ENCODE peak calls at places on chromosomes 11 and 22, in four cellular contexts. L, U, J and K are unnamed samples.

GRCh38 chr11:124877631-124878496 is 12.6 kb downstream of the ROBO3 start:
- DNase-seq in L (peak), U (no peak), J (no peak), K (no peak)

GRCh38 chr22:49953680-49954344 is 6.8 kb upstream of the PIM3 start:
- DNase-seq in U (no peak), J (no peak), L (peak), K (no peak)

GRCh38 chr11:93529707-93530467 is 13.3 kb downstream of the SMCO4 start:
- DNase-seq in L (no peak), J (no peak), U (no peak), K (no peak)

GRCh38 chr11:93542753-93543246 is 391 bp downstream of the SMCO4 start:
- DNase-seq in U (no peak), L (no peak), J (peak), K (peak)

GRCh38 chr22:40033586-40034380 is 39.0 kb downstream of the FAM83F start:
- DNase-seq in L (no peak), U (no peak), J (no peak), K (no peak)

GRCh38 chr11:120871924-120872323 is 152.0 kb upstream of the TBCEL start:
- DNase-seq in L (no peak), U (no peak), J (no peak), K (no peak)

GRCh38 chr11:125942276-125942611 is 3.6 kb upstream of the VSIG10L2 start:
- DNase-seq in U (no peak), L (no peak), J (no peak), K (no peak)

GRCh38 chr11:60797846-60798630 is 12.9 kb downstream of the MS4A10 start:
- DNase-seq in L (no peak), J (no peak), U (no peak), K (no peak)

GRCh38 chr22:23787910-23788309 is 1.1 kb downstream of the SMARCB1 start:
- DNase-seq in U (no peak), J (no peak), L (no peak), K (no peak)

GRCh38 chr11:130774703-130775102 is 141.6 kb downstream of the SNX19 start:
- DNase-seq in J (no peak), U (no peak), L (peak), K (no peak)

GRCh38 chr11:1309498-1310314 is at the start of gene TOLLIP:
- DNase-seq in U (peak), J (peak), L (peak), K (peak)

GRCh38 chr11:575324-575995 is 810 bp upstream of the PHRF1 start:
- DNase-seq in J (no peak), L (no peak), U (peak), K (no peak)

GRCh38 chr11:47258317-47258902 is 614 bp downstream of the NR1H3 start:
- DNase-seq in J (no peak), U (no peak), L (no peak), K (no peak)

GRCh38 chr11:134854391-134854991 is 442.4 kb upstream of the B3GAT1 start:
- DNase-seq in J (peak), L (no peak), U (no peak), K (no peak)

GRCh38 chr11:74837191-74837590 is 88.5 kb downstream of the RNF169 start:
- DNase-seq in J (no peak), U (no peak), L (no peak), K (no peak)

GRCh38 chr22:29031236-29031982 is 30.2 kb downstream of the C22orf31 start:
- DNase-seq in L (peak), U (peak), J (peak), K (no peak)

GRCh38 chr22:43592470-43592869 is 180.7 kb downstream of the MPPED1 start:
- DNase-seq in J (no peak), U (peak), L (no peak), K (peak)

GRCh38 chr11:1470681-1471611 is 15.6 kb downstream of the MOB2 start:
- DNase-seq in J (no peak), L (peak), U (no peak), K (peak)

GRCh38 chr22:24156146-24156914 is 25.0 kb upstream of the SUSD2 start:
- DNase-seq in U (peak), L (no peak), J (peak), K (peak)

GRCh38 chr11:103202048-103202651 is 92.9 kb downstream of the DYNC2H1 start:
- DNase-seq in J (no peak), L (no peak), U (no peak), K (no peak)

GRCh38 chr11:12815931-12816494 is 141.8 kb downstream of the TEAD1 start:
- DNase-seq in J (no peak), L (no peak), U (no peak), K (no peak)

GRCh38 chr11:61922539-61922938 is 5.2 kb upstream of the RAB3IL1 start:
- DNase-seq in J (peak), U (peak), L (peak), K (peak)

DNA sequence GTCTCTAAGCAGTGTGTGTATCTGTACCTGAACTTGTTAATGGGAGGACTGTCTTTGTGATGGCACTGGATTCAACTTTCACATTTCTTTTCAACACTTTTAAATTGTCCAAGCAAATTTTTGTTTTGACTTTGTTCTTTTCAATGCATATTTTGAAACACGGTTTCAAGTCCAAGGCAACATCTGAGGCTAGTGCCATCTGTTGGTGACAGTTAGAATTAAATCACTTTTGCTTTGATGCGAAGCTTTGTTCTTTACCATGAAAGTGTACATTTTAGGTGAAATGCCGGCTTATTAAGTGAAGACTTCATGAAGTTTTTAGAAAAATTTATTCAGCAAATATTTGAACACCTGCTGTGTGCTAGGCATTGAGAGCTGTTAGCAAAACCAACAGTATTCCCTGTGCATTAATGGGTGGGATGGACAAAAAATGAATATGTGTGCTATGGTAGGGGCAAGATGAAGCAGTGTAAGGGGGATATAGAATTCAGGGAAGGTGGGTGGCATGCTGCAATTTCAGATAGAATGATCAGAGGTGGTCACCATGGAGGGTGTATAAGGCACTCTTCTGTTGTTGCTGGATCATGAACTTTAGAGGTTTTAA is 70.2 kb downstream of the DDX10 start:
- DNase-seq in J (no peak), U (no peak), L (no peak), K (no peak)
- TF ChIP-seq CTCF in J (peak), U (peak), L (peak), K (peak)

GRCh38 chr11:110883266-110883665 is 171.0 kb upstream of the ARHGAP20 start:
- DNase-seq in J (no peak), U (no peak), L (no peak), K (no peak)
- TF ChIP-seq CTCF in J (no peak), U (no peak), L (no peak), K (no peak)

GRCh38 chr22:37680191-37680851 is 4.9 kb downstream of the LGALS1 start:
- DNase-seq in J (no peak), L (no peak), U (no peak), K (no peak)
- TF ChIP-seq CTCF in J (no peak), L (no peak), U (no peak), K (no peak)

GRCh38 chr11:66068154-66068821 is 1.8 kb upstream of the PACS1 start:
- DNase-seq in J (peak), L (peak), U (peak), K (peak)
- TF ChIP-seq CTCF in J (peak), L (peak), U (peak), K (peak)

GRCh38 chr11:77009533-77010160 is 24.6 kb upstream of the B3GNT6 start:
- DNase-seq in U (no peak), L (no peak), J (no peak), K (no peak)

GRCh38 chr11:77019976-77020591 is 14.1 kb upstream of the B3GNT6 start:
- DNase-seq in L (no peak), J (no peak), U (no peak), K (no peak)

DNA sequence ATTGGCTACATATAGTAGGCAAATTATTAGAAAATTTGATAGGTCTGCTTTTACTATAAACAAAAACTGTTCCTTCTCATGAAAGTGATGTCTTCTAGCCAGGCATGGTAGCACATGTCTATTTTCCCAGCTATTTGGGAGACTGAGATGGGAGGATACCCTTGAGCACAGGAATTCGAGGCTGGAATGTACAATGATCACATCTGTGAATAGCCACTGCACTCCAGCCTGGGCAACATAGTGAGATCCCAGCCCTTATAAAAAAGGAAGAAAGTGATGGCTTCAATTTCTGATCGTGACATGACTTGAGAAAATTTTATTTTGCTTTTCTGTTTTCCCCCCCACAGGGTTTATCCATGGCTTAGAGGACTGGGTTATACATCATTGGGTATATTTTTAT is 19.5 kb upstream of the B3GNT6 start:
- DNase-seq in U (no peak), J (no peak), L (no peak), K (no peak)
- TF ChIP-seq CTCF in U (no peak), J (no peak), L (no peak), K (no peak)